ENCODE peak calls at places on chromosomes 4 and X, in four cellular contexts. One of them, this sample, is unnamed.

GRCh38 chr4:119564106-119564505 is 64.5 kb downstream of the PDE5A start:
- DNase-seq in A549: no peak
- DNase-seq in cardiac fibroblast: no peak
- DNase-seq in heart right ventricle: no peak
- DNase-seq in this sample: no peak

GRCh38 chrX:68686684-68687045 is 39.2 kb downstream of the STARD8 start:
- DNase-seq in A549: peak; percentile 17
- DNase-seq in heart right ventricle: peak; percentile 25
- DNase-seq in cardiac fibroblast: peak; percentile 33
- DNase-seq in this sample: peak; percentile 61

GRCh38 chr4:138047290-138047689 is 194.9 kb downstream of the SLC7A11 start:
- DNase-seq in A549: no peak
- DNase-seq in cardiac fibroblast: no peak
- DNase-seq in heart right ventricle: no peak
- DNase-seq in this sample: no peak

GRCh38 chrX:118595501-118596042 is 100.0 kb downstream of the DOCK11 start:
- DNase-seq in A549: no peak
- DNase-seq in cardiac fibroblast: no peak
- DNase-seq in heart right ventricle: no peak
- DNase-seq in this sample: no peak

GRCh38 chr4:142341286-142341685 is 504.8 kb downstream of the INPP4B start:
- DNase-seq in heart right ventricle: no peak
- DNase-seq in cardiac fibroblast: no peak
- DNase-seq in A549: no peak
- DNase-seq in this sample: no peak

GRCh38 chr4:89121711-89122387 is 10.5 kb downstream of the TIGD2 start:
- DNase-seq in cardiac fibroblast: no peak
- DNase-seq in A549: no peak
- DNase-seq in heart right ventricle: no peak
- DNase-seq in this sample: no peak

GRCh38 chr4:87130985-87131753 is 89.2 kb downstream of the KLHL8 start:
- DNase-seq in A549: no peak
- DNase-seq in cardiac fibroblast: no peak
- DNase-seq in heart right ventricle: no peak
- DNase-seq in this sample: no peak

GRCh38 chr4:138925495-138925894 is 90.1 kb upstream of the NOCT start:
- DNase-seq in A549: no peak
- DNase-seq in heart right ventricle: no peak
- DNase-seq in cardiac fibroblast: no peak
- DNase-seq in this sample: no peak

GRCh38 chr4:15659768-15660394 is 4.7 kb upstream of the FBXL5 start:
- DNase-seq in heart right ventricle: no peak
- DNase-seq in cardiac fibroblast: peak; percentile 83
- DNase-seq in A549: no peak
- DNase-seq in this sample: no peak

GRCh38 chr4:70239497-70239896 is 2.9 kb upstream of the CSN3 start:
- DNase-seq in A549: no peak
- DNase-seq in heart right ventricle: no peak
- DNase-seq in cardiac fibroblast: no peak
- DNase-seq in this sample: no peak

GRCh38 chrX:23374291-23374690 is 39.6 kb downstream of the PTCHD1 start:
- DNase-seq in A549: no peak
- DNase-seq in heart right ventricle: no peak
- DNase-seq in cardiac fibroblast: no peak
- DNase-seq in this sample: no peak

GRCh38 chr4:76850010-76850441 is 47.9 kb downstream of the SOWAHB start:
- DNase-seq in cardiac fibroblast: peak; percentile 98
- DNase-seq in heart right ventricle: no peak
- DNase-seq in A549: no peak
- DNase-seq in this sample: no peak

GRCh38 chr4:100819505-100819904 is 301.7 kb upstream of the EMCN start:
- DNase-seq in cardiac fibroblast: no peak
- DNase-seq in heart right ventricle: no peak
- DNase-seq in A549: no peak
- DNase-seq in this sample: no peak

GRCh38 chr4:2651998-2652397 is 104.1 kb downstream of the TNIP2 start:
- DNase-seq in A549: no peak
- DNase-seq in cardiac fibroblast: no peak
- DNase-seq in heart right ventricle: no peak
- DNase-seq in this sample: no peak

GRCh38 chrX:148517191-148517590 is 16.8 kb downstream of the AFF2 start:
- DNase-seq in cardiac fibroblast: no peak
- DNase-seq in A549: no peak
- DNase-seq in heart right ventricle: no peak
- DNase-seq in this sample: no peak

GRCh38 chr4:25667931-25668557 is 12.4 kb downstream of the SLC34A2 start:
- DNase-seq in cardiac fibroblast: no peak
- DNase-seq in heart right ventricle: no peak
- DNase-seq in A549: no peak
- DNase-seq in this sample: no peak

GRCh38 chr4:153294631-153295030 is 49.9 kb upstream of the MND1 start:
- DNase-seq in heart right ventricle: no peak
- DNase-seq in cardiac fibroblast: no peak
- DNase-seq in A549: no peak
- DNase-seq in this sample: no peak

GRCh38 chr4:130659314-130659713 is 1563.4 kb downstream of the C4orf33 start:
- DNase-seq in cardiac fibroblast: no peak
- DNase-seq in A549: no peak
- DNase-seq in heart right ventricle: no peak
- DNase-seq in this sample: no peak

GRCh38 chr4:76095568-76095967 is 21.1 kb downstream of the ART3 start:
- DNase-seq in A549: no peak
- DNase-seq in cardiac fibroblast: no peak
- DNase-seq in heart right ventricle: no peak
- DNase-seq in this sample: no peak

GRCh38 chr4:72319596-72319995 is 249.4 kb downstream of the ADAMTS3 start:
- DNase-seq in cardiac fibroblast: peak; percentile 81
- DNase-seq in A549: no peak
- DNase-seq in heart right ventricle: no peak
- DNase-seq in this sample: no peak

GRCh38 chrX:153901753-153902140 is 2.7 kb upstream of the AVPR2 start:
- DNase-seq in cardiac fibroblast: no peak
- DNase-seq in A549: no peak
- DNase-seq in heart right ventricle: no peak
- DNase-seq in this sample: no peak

GRCh38 chr4:80231180-80231579 is 33.9 kb downstream of the PRDM8 start:
- DNase-seq in heart right ventricle: no peak
- DNase-seq in A549: no peak
- DNase-seq in cardiac fibroblast: no peak
- DNase-seq in this sample: no peak

GRCh38 chr4:122584517-122584916 is 36.3 kb downstream of the IL21 start:
- DNase-seq in cardiac fibroblast: peak; percentile 90
- DNase-seq in heart right ventricle: no peak
- DNase-seq in A549: no peak
- DNase-seq in this sample: no peak

GRCh38 chr4:182449186-182449880 is 206.1 kb downstream of the TENM3 start:
- DNase-seq in heart right ventricle: peak; percentile 11
- DNase-seq in cardiac fibroblast: peak; percentile 28
- DNase-seq in A549: peak; percentile 15
- DNase-seq in this sample: no peak

GRCh38 chr4:165873298-165874071 is 448 bp downstream of the TLL1 start:
- DNase-seq in A549: peak; percentile 17
- DNase-seq in cardiac fibroblast: peak; percentile 7
- DNase-seq in heart right ventricle: peak; percentile 13
- DNase-seq in this sample: no peak

GRCh38 chrX:104172788-104173187 is 6.5 kb downstream of the FAM199X start:
- DNase-seq in heart right ventricle: no peak
- DNase-seq in cardiac fibroblast: no peak
- DNase-seq in A549: no peak
- DNase-seq in this sample: no peak

GRCh38 chr4:177405508-177405907 is 36.7 kb downstream of the AGA start:
- DNase-seq in A549: no peak
- DNase-seq in cardiac fibroblast: no peak
- DNase-seq in heart right ventricle: no peak
- DNase-seq in this sample: no peak

GRCh38 chrX:13432376-13432775 is 112.5 kb upstream of the ATXN3L start:
- DNase-seq in A549: no peak
- DNase-seq in heart right ventricle: peak; percentile 62
- DNase-seq in cardiac fibroblast: peak; percentile 97
- DNase-seq in this sample: peak; percentile 56

GRCh38 chr4:123477804-123478209 is 81.2 kb downstream of the SPRY1 start:
- DNase-seq in cardiac fibroblast: peak; percentile 95
- DNase-seq in heart right ventricle: peak; percentile 27
- DNase-seq in A549: no peak
- DNase-seq in this sample: no peak

GRCh38 chrX:40933132-40934078 is 151.8 kb upstream of the USP9X start:
- DNase-seq in A549: no peak
- DNase-seq in cardiac fibroblast: peak; percentile 62
- DNase-seq in heart right ventricle: peak; percentile 33
- DNase-seq in this sample: no peak

GRCh38 chr4:140071806-140072205 is 82.2 kb downstream of the MAML3 start:
- DNase-seq in cardiac fibroblast: peak; percentile 97
- DNase-seq in A549: no peak
- DNase-seq in heart right ventricle: peak; percentile 39
- DNase-seq in this sample: no peak

GRCh38 chrX:51860679-51861078 is 32.7 kb upstream of the MAGED1 start:
- DNase-seq in cardiac fibroblast: peak; percentile 59
- DNase-seq in heart right ventricle: peak; percentile 3
- DNase-seq in A549: no peak
- DNase-seq in this sample: peak; percentile 17

GRCh38 chr4:55925235-55925634 is 23.5 kb upstream of the CEP135 start:
- DNase-seq in heart right ventricle: no peak
- DNase-seq in A549: no peak
- DNase-seq in cardiac fibroblast: peak; percentile 44
- DNase-seq in this sample: no peak

GRCh38 chr4:82201303-82201702 is 172.5 kb downstream of the HNRNPD start:
- DNase-seq in cardiac fibroblast: no peak
- DNase-seq in heart right ventricle: no peak
- DNase-seq in A549: no peak
- DNase-seq in this sample: no peak

GRCh38 chr4:82201805-82202636 is 171.8 kb downstream of the HNRNPD start:
- DNase-seq in cardiac fibroblast: peak; percentile 53
- DNase-seq in heart right ventricle: peak; percentile 22
- DNase-seq in A549: no peak
- DNase-seq in this sample: no peak
- TF ChIP-seq CTCF in cardiac fibroblast: peak; percentile 69
- TF ChIP-seq CTCF in heart right ventricle: no peak
- TF ChIP-seq CTCF in A549: peak; percentile 47
- TF ChIP-seq CTCF in this sample: no peak

GRCh38 chr4:42152507-42153504 is at the start of gene BEND4:
- DNase-seq in cardiac fibroblast: no peak
- DNase-seq in A549: no peak
- DNase-seq in heart right ventricle: no peak
- DNase-seq in this sample: no peak
- TF ChIP-seq CTCF in cardiac fibroblast: no peak
- TF ChIP-seq CTCF in A549: no peak
- TF ChIP-seq CTCF in heart right ventricle: no peak
- TF ChIP-seq CTCF in this sample: no peak

DNA sequence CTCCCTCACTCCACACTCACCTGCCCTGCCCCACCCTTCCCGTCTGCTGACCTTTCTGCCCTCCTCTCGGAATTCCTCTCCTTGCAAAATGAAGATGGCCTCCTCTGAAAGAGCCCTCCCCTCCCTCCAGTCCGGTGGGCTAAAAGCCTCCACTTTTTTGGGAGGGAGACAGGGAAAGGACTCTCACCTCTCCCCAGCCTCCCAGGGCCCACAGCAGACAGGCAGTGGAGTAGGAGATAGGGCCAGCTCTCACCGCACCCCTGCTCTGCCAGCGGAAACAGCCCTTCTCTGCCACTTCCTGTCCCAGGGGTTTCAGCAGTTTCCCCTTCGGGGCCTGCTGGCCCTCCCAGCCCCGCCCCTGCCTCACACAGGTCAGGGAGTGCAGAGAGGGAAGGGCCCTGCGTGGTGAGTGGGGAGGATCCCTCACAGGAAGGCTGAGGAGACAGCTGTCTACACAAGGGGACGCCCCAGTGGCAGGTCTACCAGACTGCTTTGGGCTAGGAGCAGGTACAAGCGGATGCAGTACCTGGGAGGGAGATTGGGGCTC is 18.2 kb downstream of the ELF4 start:
- DNase-seq in cardiac fibroblast: no peak
- DNase-seq in heart right ventricle: no peak
- DNase-seq in A549: no peak
- DNase-seq in this sample: no peak
- TF ChIP-seq CTCF in cardiac fibroblast: no peak
- TF ChIP-seq CTCF in heart right ventricle: no peak
- TF ChIP-seq CTCF in A549: no peak
- TF ChIP-seq CTCF in this sample: no peak

DNA sequence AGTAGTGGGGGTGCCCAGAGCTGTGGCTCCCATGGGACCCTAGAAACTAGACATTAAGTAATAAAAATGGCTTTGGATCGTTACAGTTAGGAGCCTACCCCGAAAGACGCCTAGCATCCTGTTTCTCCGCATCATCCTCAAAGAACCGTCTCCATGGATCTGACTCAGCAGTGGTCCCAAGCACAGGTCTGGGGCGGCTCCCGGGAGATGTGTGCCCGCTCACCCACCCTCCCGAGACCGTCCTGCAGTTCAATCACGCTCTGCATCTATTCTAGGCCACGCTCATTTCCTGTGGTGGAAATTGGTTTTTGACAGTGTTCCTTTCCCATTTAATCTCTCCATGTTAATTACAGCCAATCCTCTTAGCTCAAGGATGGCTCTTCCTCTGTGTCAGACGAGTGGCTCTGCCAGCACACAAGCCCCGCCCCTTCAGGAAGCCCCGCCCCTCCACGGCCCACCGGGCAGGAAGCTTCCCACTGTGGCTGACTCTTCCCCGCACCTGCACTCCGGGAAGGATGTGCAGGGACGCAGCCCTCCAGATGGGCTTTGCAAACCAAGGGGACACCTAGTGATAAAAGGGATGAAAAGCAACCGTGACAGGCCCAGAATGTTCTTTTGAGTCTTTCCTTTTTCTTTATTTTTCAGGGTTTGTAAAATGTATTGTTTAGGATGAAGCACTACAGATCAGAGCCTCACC is 34.5 kb upstream of the HELT start:
- DNase-seq in A549: peak; percentile 26
- DNase-seq in heart right ventricle: peak; percentile 48
- DNase-seq in cardiac fibroblast: peak; percentile 68
- DNase-seq in this sample: peak; percentile 40
- TF ChIP-seq CTCF in A549: peak; percentile 38
- TF ChIP-seq CTCF in heart right ventricle: peak; percentile 12
- TF ChIP-seq CTCF in cardiac fibroblast: peak; percentile 61
- TF ChIP-seq CTCF in this sample: peak; percentile 10

DNA sequence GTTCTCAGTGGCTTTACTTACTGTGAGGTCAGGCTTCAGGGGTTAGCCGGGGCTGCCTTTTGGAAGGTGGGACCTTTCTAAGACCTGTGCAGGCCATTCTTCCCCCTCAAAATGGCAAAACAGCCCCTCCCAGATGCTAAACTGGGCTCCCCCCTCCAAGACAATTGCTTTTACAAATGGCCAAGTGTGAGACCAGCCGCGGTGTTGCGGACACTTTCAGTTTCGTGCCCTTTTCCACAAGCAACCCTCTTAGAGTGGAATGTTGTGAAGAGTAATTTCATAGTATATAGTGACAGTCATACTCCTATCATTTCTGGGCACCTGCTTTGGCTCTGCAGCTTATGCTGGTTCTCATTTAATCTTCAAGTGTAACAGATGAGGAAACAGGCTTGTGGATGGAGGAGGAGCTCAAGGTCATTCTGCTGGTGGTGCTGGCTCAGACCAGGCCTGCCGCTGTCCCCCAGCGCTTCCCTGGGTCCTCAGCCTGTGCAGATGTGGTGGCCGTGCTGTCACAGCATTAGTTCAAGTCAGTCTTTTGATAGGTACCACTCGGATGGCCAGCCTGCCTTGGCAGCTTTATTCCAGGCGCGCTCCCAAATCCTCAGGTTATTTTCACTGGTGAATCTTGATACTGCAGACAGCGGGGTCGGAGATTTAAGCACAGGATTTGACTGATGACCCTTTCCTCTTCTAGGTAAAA is 55.0 kb upstream of the TADA2B start:
- DNase-seq in heart right ventricle: no peak
- DNase-seq in cardiac fibroblast: peak; percentile 13
- DNase-seq in A549: no peak
- DNase-seq in this sample: no peak
- TF ChIP-seq CTCF in heart right ventricle: no peak
- TF ChIP-seq CTCF in cardiac fibroblast: no peak
- TF ChIP-seq CTCF in A549: no peak
- TF ChIP-seq CTCF in this sample: no peak

This sample was measured in uterus.